ENCODE peak calls at places on chromosomes 6 and 20, in six cellular contexts. One of them, this sample, is unnamed. For H3K9me3 and H3K9me2, the result is how much of the 10 kb centered on the place peaks cover.

GRCh38 chr6:132734694-132735236 is 20.9 kb upstream of the VNN1 start:
- DNase-seq in PC-3: peak
- DNase-seq in HCT116: peak
- DNase-seq in MM.1S: no peak
- DNase-seq in PC-9: no peak
- DNase-seq in GM23248: peak
- DNase-seq in this sample: no peak

GRCh38 chr6:121522265-121522664 is 86.8 kb downstream of the GJA1 start:
- DNase-seq in HCT116: no peak
- DNase-seq in GM23248: peak
- DNase-seq in PC-3: peak
- DNase-seq in MM.1S: no peak
- DNase-seq in PC-9: no peak
- DNase-seq in this sample: no peak

GRCh38 chr20:10328897-10329255 is 105.1 kb downstream of the MKKS start:
- DNase-seq in GM23248: no peak
- DNase-seq in MM.1S: no peak
- DNase-seq in PC-9: no peak
- DNase-seq in HCT116: no peak
- DNase-seq in PC-3: no peak
- DNase-seq in this sample: no peak

GRCh38 chr20:56517641-56518040 is 6.9 kb upstream of the FAM209A start:
- DNase-seq in MM.1S: no peak
- DNase-seq in PC-9: no peak
- DNase-seq in HCT116: no peak
- DNase-seq in GM23248: no peak
- DNase-seq in PC-3: no peak
- DNase-seq in this sample: no peak

GRCh38 chr20:40339661-40340449 is 349.2 kb downstream of the MAFB start:
- DNase-seq in PC-3: no peak
- DNase-seq in PC-9: no peak
- DNase-seq in GM23248: peak
- DNase-seq in MM.1S: no peak
- DNase-seq in HCT116: no peak
- DNase-seq in this sample: no peak

GRCh38 chr20:9416421-9416820 is 98.0 kb upstream of the LAMP5 start:
- DNase-seq in PC-3: no peak
- DNase-seq in HCT116: no peak
- DNase-seq in GM23248: no peak
- DNase-seq in MM.1S: no peak
- DNase-seq in PC-9: no peak
- DNase-seq in this sample: no peak

GRCh38 chr20:10185741-10186558 is 32.7 kb upstream of the SNAP25 start:
- DNase-seq in GM23248: no peak
- DNase-seq in PC-9: no peak
- DNase-seq in PC-3: peak
- DNase-seq in HCT116: no peak
- DNase-seq in MM.1S: no peak
- DNase-seq in this sample: no peak

GRCh38 chr6:44672086-44672485 is 284.6 kb downstream of the CDC5L start:
- DNase-seq in GM23248: no peak
- DNase-seq in HCT116: no peak
- DNase-seq in PC-9: no peak
- DNase-seq in MM.1S: no peak
- DNase-seq in PC-3: no peak
- DNase-seq in this sample: no peak

GRCh38 chr6:54702772-54703171 is 143.8 kb upstream of the FAM83B start:
- DNase-seq in PC-9: no peak
- DNase-seq in HCT116: no peak
- DNase-seq in PC-3: no peak
- DNase-seq in GM23248: no peak
- DNase-seq in MM.1S: no peak
- DNase-seq in this sample: no peak

GRCh38 chr6:81853975-81854374 is 101.5 kb upstream of the TENT5A start:
- DNase-seq in PC-3: no peak
- DNase-seq in PC-9: no peak
- DNase-seq in HCT116: no peak
- DNase-seq in MM.1S: no peak
- DNase-seq in GM23248: no peak
- DNase-seq in this sample: no peak

GRCh38 chr6:20404641-20405032 is 3.0 kb downstream of the E2F3 start:
- DNase-seq in PC-9: peak
- DNase-seq in GM23248: peak
- DNase-seq in HCT116: peak
- DNase-seq in PC-3: peak
- DNase-seq in MM.1S: peak
- DNase-seq in this sample: peak

GRCh38 chr6:91082311-91082803 is 495.5 kb upstream of the MAP3K7 start:
- DNase-seq in PC-9: no peak
- DNase-seq in HCT116: no peak
- DNase-seq in MM.1S: no peak
- DNase-seq in PC-3: peak
- DNase-seq in GM23248: no peak
- DNase-seq in this sample: no peak

GRCh38 chr6:19849736-19850135 is 12.6 kb downstream of the ID4 start:
- DNase-seq in PC-9: no peak
- DNase-seq in GM23248: no peak
- DNase-seq in MM.1S: no peak
- DNase-seq in PC-3: no peak
- DNase-seq in HCT116: no peak
- DNase-seq in this sample: no peak

GRCh38 chr6:160355001-160355400 is 6.8 kb downstream of the SLC22A3 start:
- DNase-seq in HCT116: no peak
- DNase-seq in PC-9: no peak
- DNase-seq in MM.1S: no peak
- DNase-seq in GM23248: peak
- DNase-seq in PC-3: peak
- DNase-seq in this sample: no peak

GRCh38 chr6:31663961-31664789 is 622 bp downstream of the GPANK1 start:
- DNase-seq in MM.1S: peak
- DNase-seq in GM23248: peak
- DNase-seq in HCT116: no peak
- DNase-seq in PC-3: peak
- DNase-seq in PC-9: no peak
- DNase-seq in this sample: peak

GRCh38 chr20:9476174-9476573 is 38.2 kb upstream of the LAMP5 start:
- DNase-seq in PC-9: no peak
- DNase-seq in HCT116: no peak
- DNase-seq in GM23248: no peak
- DNase-seq in PC-3: no peak
- DNase-seq in MM.1S: no peak
- DNase-seq in this sample: no peak

GRCh38 chr6:3751730-3752537 is 421 bp upstream of the PXDC1 start:
- DNase-seq in GM23248: peak
- DNase-seq in PC-9: peak
- DNase-seq in MM.1S: peak
- DNase-seq in HCT116: peak
- DNase-seq in PC-3: peak
- DNase-seq in this sample: no peak

GRCh38 chr6:26224940-26225847 is 138.0 kb downstream of the HFE start:
- DNase-seq in MM.1S: no peak
- DNase-seq in HCT116: no peak
- DNase-seq in PC-3: peak
- DNase-seq in GM23248: peak
- DNase-seq in PC-9: no peak
- DNase-seq in this sample: no peak

GRCh38 chr6:118917550-118918321 is 17.2 kb downstream of the MCM9 start:
- DNase-seq in GM23248: peak
- DNase-seq in MM.1S: no peak
- DNase-seq in PC-9: no peak
- DNase-seq in PC-3: no peak
- DNase-seq in HCT116: no peak
- DNase-seq in this sample: no peak

GRCh38 chr6:71492668-71493067 is 204.1 kb downstream of the OGFRL1 start:
- DNase-seq in GM23248: no peak
- DNase-seq in PC-9: no peak
- DNase-seq in MM.1S: no peak
- DNase-seq in PC-3: no peak
- DNase-seq in HCT116: no peak
- DNase-seq in this sample: no peak

GRCh38 chr6:136921521-136921935 is 573 bp upstream of the SLC35D3 start:
- DNase-seq in PC-9: no peak
- DNase-seq in MM.1S: no peak
- DNase-seq in HCT116: no peak
- DNase-seq in GM23248: peak
- DNase-seq in PC-3: no peak
- DNase-seq in this sample: no peak

GRCh38 chr6:90369024-90369519 is 72.4 kb upstream of the BACH2 start:
- DNase-seq in GM23248: peak
- DNase-seq in PC-9: peak
- DNase-seq in PC-3: peak
- DNase-seq in HCT116: peak
- DNase-seq in MM.1S: peak
- DNase-seq in this sample: no peak

GRCh38 chr6:156791261-156791850 is 14.2 kb downstream of the ARID1B start:
- DNase-seq in PC-9: no peak
- DNase-seq in HCT116: no peak
- DNase-seq in PC-3: no peak
- DNase-seq in MM.1S: no peak
- DNase-seq in GM23248: peak
- DNase-seq in this sample: peak

GRCh38 chr20:33515569-33516216 is 25.8 kb downstream of the CBFA2T2 start:
- DNase-seq in GM23248: no peak
- DNase-seq in HCT116: no peak
- DNase-seq in PC-3: peak
- DNase-seq in PC-9: no peak
- DNase-seq in MM.1S: no peak
- DNase-seq in this sample: peak

GRCh38 chr20:33653900-33654596 is 8.1 kb upstream of the C20orf144 start:
- DNase-seq in GM23248: no peak
- DNase-seq in HCT116: no peak
- DNase-seq in PC-9: peak
- DNase-seq in MM.1S: no peak
- DNase-seq in PC-3: peak
- DNase-seq in this sample: no peak

GRCh38 chr6:47634210-47635047 is 64.0 kb upstream of the ADGRF4 start:
- DNase-seq in PC-9: no peak
- DNase-seq in GM23248: no peak
- DNase-seq in HCT116: no peak
- DNase-seq in MM.1S: no peak
- DNase-seq in PC-3: no peak
- DNase-seq in this sample: no peak

GRCh38 chr6:29625337-29625930 is 7.5 kb downstream of the GABBR1 start:
- DNase-seq in PC-3: no peak
- DNase-seq in HCT116: no peak
- DNase-seq in PC-9: no peak
- DNase-seq in MM.1S: no peak
- DNase-seq in GM23248: no peak
- DNase-seq in this sample: no peak

GRCh38 chr20:5933802-5934436 is 16.4 kb downstream of the TRMT6 start:
- DNase-seq in GM23248: no peak
- DNase-seq in MM.1S: peak
- DNase-seq in HCT116: no peak
- DNase-seq in PC-9: no peak
- DNase-seq in PC-3: peak
- DNase-seq in this sample: peak

GRCh38 chr6:149060300-149060984 is 257.1 kb upstream of the TAB2 start:
- DNase-seq in PC-3: no peak
- DNase-seq in HCT116: no peak
- DNase-seq in PC-9: peak
- DNase-seq in GM23248: no peak
- DNase-seq in MM.1S: no peak
- DNase-seq in this sample: peak

GRCh38 chr20:42485566-42485965 is 704.1 kb downstream of the PTPRT start:
- DNase-seq in PC-9: no peak
- DNase-seq in PC-3: no peak
- DNase-seq in MM.1S: no peak
- DNase-seq in HCT116: no peak
- DNase-seq in GM23248: no peak
- DNase-seq in this sample: no peak

GRCh38 chr20:37627060-37627766 is 66.6 kb upstream of the CTNNBL1 start:
- DNase-seq in PC-9: peak
- DNase-seq in HCT116: peak
- DNase-seq in PC-3: peak
- DNase-seq in GM23248: peak
- DNase-seq in MM.1S: peak
- DNase-seq in this sample: peak

GRCh38 chr6:135503703-135504475 is 6.3 kb upstream of the AHI1 start:
- DNase-seq in GM23248: no peak
- DNase-seq in PC-3: no peak
- DNase-seq in HCT116: no peak
- DNase-seq in MM.1S: no peak
- DNase-seq in PC-9: no peak
- DNase-seq in this sample: no peak

GRCh38 chr6:90278129-90278528 is 18.5 kb downstream of the BACH2 start:
- DNase-seq in GM23248: no peak
- DNase-seq in HCT116: no peak
- DNase-seq in PC-3: no peak
- DNase-seq in MM.1S: no peak
- DNase-seq in PC-9: no peak
- DNase-seq in this sample: no peak

GRCh38 chr6:137680678-137681346 is 186.2 kb upstream of the TNFAIP3 start:
- DNase-seq in PC-3: peak
- DNase-seq in HCT116: no peak
- DNase-seq in GM23248: no peak
- DNase-seq in PC-9: no peak
- DNase-seq in MM.1S: no peak
- DNase-seq in this sample: no peak

GRCh38 chr6:2952557-2953095 is 18.7 kb downstream of the SERPINB6 start:
- DNase-seq in PC-9: no peak
- DNase-seq in PC-3: peak
- DNase-seq in GM23248: peak
- DNase-seq in HCT116: peak
- DNase-seq in MM.1S: peak
- DNase-seq in this sample: peak

GRCh38 chr6:70241991-70242420 is 60.9 kb downstream of the COL9A1 start:
- DNase-seq in GM23248: no peak
- DNase-seq in PC-3: no peak
- DNase-seq in MM.1S: no peak
- DNase-seq in PC-9: no peak
- DNase-seq in HCT116: no peak
- DNase-seq in this sample: no peak
- H3K9me3 ChIP-seq in GM23248: under half
- H3K9me3 ChIP-seq in PC-3: under half
- H3K9me3 ChIP-seq in MM.1S: under half
- H3K9me3 ChIP-seq in PC-9: under half
- H3K9me3 ChIP-seq in HCT116: under half
- H3K9me3 ChIP-seq in this sample: under half

GRCh38 chr20:46530640-46531039 is 17.3 kb upstream of the ZNF334 start:
- DNase-seq in PC-3: no peak
- DNase-seq in GM23248: no peak
- DNase-seq in HCT116: no peak
- DNase-seq in MM.1S: no peak
- DNase-seq in PC-9: no peak
- DNase-seq in this sample: no peak
- H3K9me2 ChIP-seq in PC-3: under half
- H3K9me2 ChIP-seq in GM23248: under half
- H3K9me2 ChIP-seq in HCT116: under half
- H3K9me2 ChIP-seq in MM.1S: under half
- H3K9me2 ChIP-seq in PC-9: under half
- H3K9me2 ChIP-seq in this sample: under half

GRCh38 chr6:56025785-56026184 is 150.4 kb upstream of the BMP5 start:
- DNase-seq in MM.1S: no peak
- DNase-seq in PC-9: no peak
- DNase-seq in GM23248: no peak
- DNase-seq in HCT116: no peak
- DNase-seq in PC-3: no peak
- DNase-seq in this sample: no peak
- H2AFZ ChIP-seq in MM.1S: no peak
- H2AFZ ChIP-seq in PC-9: no peak
- H2AFZ ChIP-seq in GM23248: no peak
- H2AFZ ChIP-seq in HCT116: no peak
- H2AFZ ChIP-seq in PC-3: no peak
- H2AFZ ChIP-seq in this sample: no peak

GRCh38 chr20:59620860-59621485 is 16.6 kb downstream of the PHACTR3 start:
- DNase-seq in PC-9: no peak
- DNase-seq in GM23248: no peak
- DNase-seq in MM.1S: no peak
- DNase-seq in HCT116: no peak
- DNase-seq in PC-3: no peak
- DNase-seq in this sample: no peak
- H3K9me3 ChIP-seq in PC-9: under half
- H3K9me3 ChIP-seq in GM23248: under half
- H3K9me3 ChIP-seq in MM.1S: under half
- H3K9me3 ChIP-seq in HCT116: under half
- H3K9me3 ChIP-seq in PC-3: under half
- H3K9me3 ChIP-seq in this sample: under half

This sample was measured in OCI-LY7.